ENCODE peak calls at places on chromosomes 3 and 15, in nine cellular contexts. W is nephron progenitor cell, Z is adipocyte, A is mesendoderm, K is breast epithelium, I is GDM1, M is endothelial cell, B is G401, R is ureter. D is an unnamed sample.

GRCh38 chr15:68554716-68555347 is 24.0 kb upstream of the CORO2B start:
- DNase-seq in M (no peak), B (no peak), Z (no peak), W (no peak), R (no peak), A (no peak), K (no peak), I (no peak), D (no peak)

GRCh38 chr3:49625971-49626640 is 48.0 kb upstream of the APEH start:
- DNase-seq in R (no peak), K (no peak), I (no peak), B (no peak), W (no peak), Z (no peak), M (no peak), A (no peak), D (no peak)

GRCh38 chr15:90035095-90035834 is 34.1 kb downstream of the ZNF710 start:
- DNase-seq in I (no peak), R (no peak), A (peak), W (no peak), Z (no peak), B (no peak), K (no peak), M (no peak), D (no peak)

GRCh38 chr15:33700695-33701303 is 267.5 kb upstream of the CHRM5 start:
- DNase-seq in I (peak), A (peak), R (peak), B (peak), M (peak), K (peak), Z (peak), W (peak), D (peak)

GRCh38 chr3:51975857-51976549 is 1.1 kb downstream of the ABHD14A start:
- DNase-seq in I (no peak), Z (peak), B (peak), W (peak), K (peak), R (peak), A (peak), M (peak), D (peak)

GRCh38 chr3:117706037-117706436 is 996.5 kb downstream of the TUSC7 start:
- DNase-seq in K (no peak), M (no peak), I (no peak), A (no peak), Z (peak), R (no peak), W (no peak), B (no peak), D (no peak)

GRCh38 chr3:158347966-158348365 is 223.0 kb upstream of the MLF1 start:
- DNase-seq in B (no peak), A (no peak), I (no peak), M (no peak), Z (peak), W (no peak), R (no peak), K (no peak), D (no peak)

GRCh38 chr3:171123913-171124312 is 97.4 kb upstream of the SLC2A2 start:
- DNase-seq in R (no peak), K (no peak), I (no peak), A (no peak), M (no peak), Z (no peak), B (no peak), W (no peak), D (no peak)

GRCh38 chr3:8490079-8490552 is 11.5 kb upstream of the LMCD1 start:
- DNase-seq in W (no peak), B (no peak), K (no peak), M (no peak), Z (peak), I (no peak), R (no peak), A (peak), D (no peak)

GRCh38 chr15:95439812-95440380 is 890.6 kb upstream of the NR2F2 start:
- DNase-seq in I (no peak), R (no peak), A (peak), M (no peak), K (no peak), B (no peak), W (no peak), Z (no peak), D (no peak)

GRCh38 chr3:58010562-58010961 is 2.3 kb downstream of the FLNB start:
- DNase-seq in B (no peak), I (no peak), A (no peak), Z (peak), K (no peak), W (no peak), R (no peak), M (no peak), D (no peak)

GRCh38 chr3:9153763-9154601 is 95.5 kb downstream of the SRGAP3 start:
- DNase-seq in W (no peak), A (peak), M (no peak), R (no peak), B (peak), I (no peak), K (no peak), Z (peak), D (peak)

GRCh38 chr3:197730200-197730599 is 6.5 kb downstream of the RUBCN start:
- DNase-seq in Z (peak), B (no peak), W (no peak), I (no peak), A (peak), M (no peak), K (no peak), R (no peak), D (peak)